ENCODE peak calls at places on chromosomes 5 and 9, in nine cellular contexts. One of them, this sample, is unnamed.

GRCh38 chr5:68315679-68316271 is 100.2 kb downstream of the PIK3R1 start:
- DNase-seq in suprapubic skin: no peak
- DNase-seq in kidney: peak; percentile 72
- DNase-seq in endothelial cell of umbilical vein: no peak
- DNase-seq in Panc1: no peak
- DNase-seq in effector memory CD4-positive, alpha-beta T cell: peak; percentile 16
- DNase-seq in thoracic aorta: no peak
- DNase-seq in lower lobe of right lung: no peak
- DNase-seq in left ventricle myocardium inferior: no peak
- DNase-seq in this sample: no peak

GRCh38 chr5:34039398-34040157 is 3.4 kb downstream of the C1QTNF3 start:
- DNase-seq in suprapubic skin: no peak
- DNase-seq in kidney: no peak
- DNase-seq in endothelial cell of umbilical vein: no peak
- DNase-seq in Panc1: no peak
- DNase-seq in effector memory CD4-positive, alpha-beta T cell: no peak
- DNase-seq in thoracic aorta: no peak
- DNase-seq in lower lobe of right lung: no peak
- DNase-seq in left ventricle myocardium inferior: no peak
- DNase-seq in this sample: no peak

GRCh38 chr5:156513123-156513814 is 186.3 kb downstream of the SGCD start:
- DNase-seq in suprapubic skin: no peak
- DNase-seq in kidney: no peak
- DNase-seq in endothelial cell of umbilical vein: no peak
- DNase-seq in Panc1: no peak
- DNase-seq in effector memory CD4-positive, alpha-beta T cell: no peak
- DNase-seq in thoracic aorta: no peak
- DNase-seq in lower lobe of right lung: no peak
- DNase-seq in left ventricle myocardium inferior: no peak
- DNase-seq in this sample: no peak

GRCh38 chr5:124746916-124747769 is 704 bp upstream of the ZNF608 start:
- DNase-seq in suprapubic skin: peak; percentile 90
- DNase-seq in kidney: peak; percentile 93
- DNase-seq in endothelial cell of umbilical vein: peak; percentile 95
- DNase-seq in Panc1: no peak
- DNase-seq in effector memory CD4-positive, alpha-beta T cell: no peak
- DNase-seq in thoracic aorta: peak; percentile 31
- DNase-seq in lower lobe of right lung: peak; percentile 75
- DNase-seq in left ventricle myocardium inferior: peak; percentile 73
- DNase-seq in this sample: peak; percentile 89

GRCh38 chr9:127140842-127141675 is 18.6 kb upstream of the ANGPTL2 start:
- DNase-seq in suprapubic skin: peak; percentile 29
- DNase-seq in kidney: no peak
- DNase-seq in endothelial cell of umbilical vein: no peak
- DNase-seq in Panc1: no peak
- DNase-seq in effector memory CD4-positive, alpha-beta T cell: no peak
- DNase-seq in thoracic aorta: no peak
- DNase-seq in lower lobe of right lung: no peak
- DNase-seq in left ventricle myocardium inferior: no peak
- DNase-seq in this sample: no peak

GRCh38 chr5:157562111-157562581 is 13.4 kb downstream of the ADAM19 start:
- DNase-seq in suprapubic skin: no peak
- DNase-seq in kidney: no peak
- DNase-seq in endothelial cell of umbilical vein: no peak
- DNase-seq in Panc1: no peak
- DNase-seq in effector memory CD4-positive, alpha-beta T cell: no peak
- DNase-seq in thoracic aorta: peak; percentile 67
- DNase-seq in lower lobe of right lung: no peak
- DNase-seq in left ventricle myocardium inferior: peak; percentile 84
- DNase-seq in this sample: peak; percentile 61

GRCh38 chr9:124360277-124360676 is 55.0 kb downstream of the PSMB7 start:
- DNase-seq in suprapubic skin: no peak
- DNase-seq in kidney: no peak
- DNase-seq in endothelial cell of umbilical vein: no peak
- DNase-seq in Panc1: no peak
- DNase-seq in effector memory CD4-positive, alpha-beta T cell: no peak
- DNase-seq in thoracic aorta: no peak
- DNase-seq in lower lobe of right lung: no peak
- DNase-seq in left ventricle myocardium inferior: no peak
- DNase-seq in this sample: no peak

GRCh38 chr5:141512390-141513020 is 23.6 kb downstream of the PCDHGC5 start:
- DNase-seq in suprapubic skin: peak; percentile 93
- DNase-seq in kidney: peak; percentile 90
- DNase-seq in endothelial cell of umbilical vein: peak; percentile 76
- DNase-seq in Panc1: no peak
- DNase-seq in effector memory CD4-positive, alpha-beta T cell: peak; percentile 79
- DNase-seq in thoracic aorta: peak; percentile 63
- DNase-seq in lower lobe of right lung: peak; percentile 91
- DNase-seq in left ventricle myocardium inferior: peak; percentile 84
- DNase-seq in this sample: peak; percentile 92

GRCh38 chr5:7397005-7397546 is 1.1 kb downstream of the ADCY2 start:
- DNase-seq in suprapubic skin: no peak
- DNase-seq in kidney: no peak
- DNase-seq in endothelial cell of umbilical vein: no peak
- DNase-seq in Panc1: no peak
- DNase-seq in effector memory CD4-positive, alpha-beta T cell: no peak
- DNase-seq in thoracic aorta: no peak
- DNase-seq in lower lobe of right lung: no peak
- DNase-seq in left ventricle myocardium inferior: no peak
- DNase-seq in this sample: no peak

GRCh38 chr5:72608297-72608696 is 101.1 kb upstream of the ZNF366 start:
- DNase-seq in suprapubic skin: no peak
- DNase-seq in kidney: no peak
- DNase-seq in endothelial cell of umbilical vein: peak; percentile 36
- DNase-seq in Panc1: no peak
- DNase-seq in effector memory CD4-positive, alpha-beta T cell: no peak
- DNase-seq in thoracic aorta: no peak
- DNase-seq in lower lobe of right lung: no peak
- DNase-seq in left ventricle myocardium inferior: peak; percentile 19
- DNase-seq in this sample: no peak

GRCh38 chr9:129885018-129885669 is 49.9 kb downstream of the USP20 start:
- DNase-seq in suprapubic skin: peak; percentile 80
- DNase-seq in kidney: peak; percentile 86
- DNase-seq in endothelial cell of umbilical vein: peak; percentile 28
- DNase-seq in Panc1: no peak
- DNase-seq in effector memory CD4-positive, alpha-beta T cell: peak; percentile 33
- DNase-seq in thoracic aorta: no peak
- DNase-seq in lower lobe of right lung: peak; percentile 74
- DNase-seq in left ventricle myocardium inferior: no peak
- DNase-seq in this sample: peak; percentile 45

DNA sequence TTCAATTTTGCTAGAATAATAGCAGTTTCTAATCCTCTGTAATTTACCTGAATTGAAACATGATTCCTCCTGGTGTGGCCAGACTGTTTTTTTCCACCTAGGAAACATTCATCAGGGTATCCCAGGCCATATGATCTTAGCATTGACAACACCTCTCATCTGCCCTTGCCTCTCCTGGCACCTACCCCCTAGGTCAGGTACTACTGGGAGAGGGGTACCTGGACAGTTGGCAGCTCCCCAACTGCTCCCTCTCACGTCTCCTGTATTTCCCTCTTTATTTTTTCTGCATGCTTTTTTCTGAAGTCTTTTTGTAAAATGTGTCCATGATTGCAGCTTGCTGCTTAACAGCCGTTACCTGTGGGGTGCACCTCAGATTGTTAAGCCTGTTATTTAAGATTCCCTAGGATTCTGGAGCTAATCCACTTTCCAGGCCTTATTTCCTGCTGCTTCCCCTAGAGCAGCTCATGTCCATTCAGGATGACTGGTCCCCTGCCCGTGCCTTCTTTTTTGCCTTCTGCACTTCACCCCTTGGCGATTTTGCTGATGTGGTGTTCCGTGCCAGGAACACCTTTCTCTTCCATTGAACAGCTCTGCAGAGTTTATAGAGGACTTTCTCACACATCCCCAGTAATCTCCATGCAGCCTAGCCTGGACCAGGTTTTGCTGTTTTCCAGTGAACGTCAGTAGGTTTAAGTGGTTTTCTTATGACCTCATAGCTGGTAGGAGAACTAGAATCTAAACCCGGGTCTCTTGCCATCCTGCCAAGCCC is 33.6 kb downstream of the SNX30 start:
- DNase-seq in suprapubic skin: no peak
- DNase-seq in kidney: no peak
- DNase-seq in endothelial cell of umbilical vein: peak; percentile 28
- DNase-seq in Panc1: no peak
- DNase-seq in effector memory CD4-positive, alpha-beta T cell: no peak
- DNase-seq in thoracic aorta: no peak
- DNase-seq in lower lobe of right lung: no peak
- DNase-seq in left ventricle myocardium inferior: no peak
- DNase-seq in this sample: no peak
- H3K4me3 ChIP-seq in suprapubic skin: no peak overlapping the region
- H3K4me3 ChIP-seq in kidney: no peak overlapping the region
- H3K4me3 ChIP-seq in endothelial cell of umbilical vein: no peak overlapping the region
- H3K4me3 ChIP-seq in Panc1: no peak overlapping the region
- H3K4me3 ChIP-seq in effector memory CD4-positive, alpha-beta T cell: no peak overlapping the region
- H3K4me3 ChIP-seq in thoracic aorta: no peak overlapping the region
- H3K4me3 ChIP-seq in lower lobe of right lung: no peak overlapping the region
- H3K4me3 ChIP-seq in left ventricle myocardium inferior: no peak overlapping the region
- H3K4me3 ChIP-seq in this sample: no peak overlapping the region

GRCh38 chr5:1105350-1106265 is 6.3 kb downstream of the SLC12A7 start:
- DNase-seq in suprapubic skin: no peak
- DNase-seq in kidney: no peak
- DNase-seq in endothelial cell of umbilical vein: no peak
- DNase-seq in Panc1: no peak
- DNase-seq in effector memory CD4-positive, alpha-beta T cell: peak; percentile 52
- DNase-seq in thoracic aorta: no peak
- DNase-seq in lower lobe of right lung: no peak
- DNase-seq in left ventricle myocardium inferior: no peak
- DNase-seq in this sample: no peak
- H3K4me1 ChIP-seq in suprapubic skin: peaks cover 82% of the 10 kb centered on the region
- H3K4me1 ChIP-seq in kidney: peaks cover 85% of the 10 kb centered on the region
- H3K4me1 ChIP-seq in endothelial cell of umbilical vein: peaks cover 7% of the 10 kb centered on the region
- H3K4me1 ChIP-seq in Panc1: peaks cover 72% of the 10 kb centered on the region
- H3K4me1 ChIP-seq in effector memory CD4-positive, alpha-beta T cell: peaks cover 67% of the 10 kb centered on the region
- H3K4me1 ChIP-seq in thoracic aorta: peaks cover 3% of the 10 kb centered on the region
- H3K4me1 ChIP-seq in lower lobe of right lung: peaks cover 81% of the 10 kb centered on the region
- H3K4me1 ChIP-seq in left ventricle myocardium inferior: peaks cover 100% of the 10 kb centered on the region
- H3K4me1 ChIP-seq in this sample: peaks cover 41% of the 10 kb centered on the region

GRCh38 chr9:26665676-26666075 is 226.9 kb downstream of the CAAP1 start:
- DNase-seq in suprapubic skin: no peak
- DNase-seq in kidney: no peak
- DNase-seq in endothelial cell of umbilical vein: no peak
- DNase-seq in Panc1: no peak
- DNase-seq in effector memory CD4-positive, alpha-beta T cell: no peak
- DNase-seq in thoracic aorta: no peak
- DNase-seq in lower lobe of right lung: no peak
- DNase-seq in left ventricle myocardium inferior: no peak
- DNase-seq in this sample: no peak
- H3K27ac ChIP-seq in suprapubic skin: no peak overlapping the region
- H3K27ac ChIP-seq in kidney: no peak overlapping the region
- H3K27ac ChIP-seq in endothelial cell of umbilical vein: no peak overlapping the region
- H3K27ac ChIP-seq in Panc1: no peak overlapping the region
- H3K27ac ChIP-seq in effector memory CD4-positive, alpha-beta T cell: no peak overlapping the region
- H3K27ac ChIP-seq in thoracic aorta: no peak overlapping the region
- H3K27ac ChIP-seq in lower lobe of right lung: no peak overlapping the region
- H3K27ac ChIP-seq in left ventricle myocardium inferior: no peak overlapping the region
- H3K27ac ChIP-seq in this sample: no peak overlapping the region

GRCh38 chr9:135986605-135987004 is 25.4 kb upstream of the UBAC1 start:
- DNase-seq in suprapubic skin: no peak
- DNase-seq in kidney: no peak
- DNase-seq in endothelial cell of umbilical vein: no peak
- DNase-seq in Panc1: no peak
- DNase-seq in effector memory CD4-positive, alpha-beta T cell: no peak
- DNase-seq in thoracic aorta: no peak
- DNase-seq in lower lobe of right lung: no peak
- DNase-seq in left ventricle myocardium inferior: no peak
- DNase-seq in this sample: no peak

GRCh38 chr9:135988493-135988892 is 27.3 kb upstream of the UBAC1 start:
- DNase-seq in suprapubic skin: no peak
- DNase-seq in kidney: no peak
- DNase-seq in endothelial cell of umbilical vein: no peak
- DNase-seq in Panc1: no peak
- DNase-seq in effector memory CD4-positive, alpha-beta T cell: no peak
- DNase-seq in thoracic aorta: no peak
- DNase-seq in lower lobe of right lung: no peak
- DNase-seq in left ventricle myocardium inferior: no peak
- DNase-seq in this sample: no peak

GRCh38 chr9:135989157-135989556 is 28.0 kb upstream of the UBAC1 start:
- DNase-seq in suprapubic skin: no peak
- DNase-seq in kidney: no peak
- DNase-seq in endothelial cell of umbilical vein: no peak
- DNase-seq in Panc1: no peak
- DNase-seq in effector memory CD4-positive, alpha-beta T cell: no peak
- DNase-seq in thoracic aorta: no peak
- DNase-seq in lower lobe of right lung: no peak
- DNase-seq in left ventricle myocardium inferior: no peak
- DNase-seq in this sample: no peak

GRCh38 chr9:135989722-135990467 is 28.7 kb upstream of the UBAC1 start:
- DNase-seq in suprapubic skin: no peak
- DNase-seq in kidney: no peak
- DNase-seq in endothelial cell of umbilical vein: no peak
- DNase-seq in Panc1: no peak
- DNase-seq in effector memory CD4-positive, alpha-beta T cell: no peak
- DNase-seq in thoracic aorta: no peak
- DNase-seq in lower lobe of right lung: peak; percentile 62
- DNase-seq in left ventricle myocardium inferior: no peak
- DNase-seq in this sample: no peak

DNA sequence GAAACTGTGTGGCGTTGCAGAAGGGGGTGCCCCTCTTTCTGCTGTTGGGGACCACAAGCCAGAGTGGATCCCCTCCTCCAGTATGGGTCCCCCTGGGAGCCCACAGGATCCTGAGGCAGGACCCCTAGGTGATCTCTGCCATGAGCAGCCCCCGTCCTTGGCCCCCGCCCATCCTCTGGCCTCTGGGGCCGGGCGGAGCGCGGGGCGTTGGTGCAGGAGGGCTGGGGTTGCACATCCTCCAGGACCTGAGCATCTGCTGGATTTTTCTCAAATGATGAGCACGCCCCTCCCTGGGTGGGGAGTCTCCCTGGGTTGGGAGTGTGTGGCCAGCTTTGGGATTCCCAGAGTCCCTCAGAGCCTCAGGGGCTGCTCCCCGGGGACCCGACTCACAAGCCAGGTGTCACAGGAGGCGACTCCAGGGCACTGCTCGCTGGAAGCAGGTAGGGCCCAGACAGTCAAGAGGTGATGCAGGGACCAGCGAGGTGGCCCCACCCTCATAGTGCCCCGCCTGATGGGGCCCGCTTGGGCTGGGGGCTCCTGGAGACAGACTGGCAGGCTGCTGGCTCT is 26.7 kb upstream of the UBAC1 start:
- DNase-seq in suprapubic skin: no peak
- DNase-seq in kidney: no peak
- DNase-seq in endothelial cell of umbilical vein: no peak
- DNase-seq in Panc1: no peak
- DNase-seq in effector memory CD4-positive, alpha-beta T cell: no peak
- DNase-seq in thoracic aorta: no peak
- DNase-seq in lower lobe of right lung: no peak
- DNase-seq in left ventricle myocardium inferior: no peak
- DNase-seq in this sample: no peak
- H3K4me3 ChIP-seq in suprapubic skin: no peak overlapping the region
- H3K4me3 ChIP-seq in kidney: no peak overlapping the region
- H3K4me3 ChIP-seq in endothelial cell of umbilical vein: no peak overlapping the region
- H3K4me3 ChIP-seq in Panc1: no peak overlapping the region
- H3K4me3 ChIP-seq in effector memory CD4-positive, alpha-beta T cell: no peak overlapping the region
- H3K4me3 ChIP-seq in thoracic aorta: no peak overlapping the region
- H3K4me3 ChIP-seq in lower lobe of right lung: no peak overlapping the region
- H3K4me3 ChIP-seq in left ventricle myocardium inferior: no peak overlapping the region
- H3K4me3 ChIP-seq in this sample: no peak overlapping the region